ENCODE peak calls at places on chromosomes 2 and 18, in nine cellular contexts. U is fibroblast of mammary gland; A is NCI-H2227 treated with DMSO at 0.1 percent for 48 hours; P is Daoy; V is 8988T; Q is GM19239; N is activated naive CD4-positive, alpha-beta T cell; G is stimulated activated CD8-positive, alpha-beta memory T cell treated with anti-CD3 and anti-CD28 coated beads, Interleukin-15, amount 100 ng/mL, for 4 hours; F is C1 segment of cervical spinal cord. B is an unnamed sample.

GRCh38 chr2:231355802-231356473 is 39.6 kb upstream of the B3GNT7 start:
- DNase-seq in U (no peak), A (no peak), P (no peak), V (no peak), Q (no peak), N (no peak), G (no peak), F (no peak), B (no peak)

GRCh38 chr2:222919841-222920609 is 59.2 kb downstream of the ACSL3 start:
- DNase-seq in U (peak; percentile 97), A (no peak), P (peak; percentile 81), V (no peak), Q (no peak), N (no peak), G (no peak), F (no peak), B (no peak)

GRCh38 chr2:240832205-240832727 is 12.2 kb upstream of the KIF1A start:
- DNase-seq in U (peak; percentile 84), A (peak; percentile 93), P (peak; percentile 96), V (peak; percentile 94), Q (peak; percentile 93), N (peak; percentile 95), G (peak; percentile 92), F (peak; percentile 86), B (peak; percentile 94)

GRCh38 chr2:192498747-192499146 is 304.0 kb upstream of the TMEFF2 start:
- DNase-seq in U (no peak), A (no peak), P (no peak), V (no peak), Q (no peak), N (no peak), G (no peak), F (no peak), B (no peak)

GRCh38 chr18:9673296-9674251 is 34.5 kb upstream of the RAB31 start:
- DNase-seq in U (peak; percentile 81), A (no peak), P (peak; percentile 27), V (no peak), Q (peak; percentile 92), N (no peak), G (no peak), F (peak; percentile 2), B (peak; percentile 56)

GRCh38 chr2:4579977-4580376 is 876.6 kb downstream of the DCDC2C start:
- DNase-seq in U (no peak), A (no peak), P (no peak), V (no peak), Q (no peak), N (no peak), G (no peak), F (no peak), B (no peak)

GRCh38 chr18:37612519-37612918 is 46.9 kb upstream of the CELF4 start:
- DNase-seq in U (no peak), A (no peak), P (no peak), V (no peak), Q (no peak), N (no peak), G (no peak), F (no peak), B (no peak)

GRCh38 chr18:58103339-58103930 is 59.4 kb downstream of the NEDD4L start:
- DNase-seq in U (peak; percentile 5), A (no peak), P (no peak), V (no peak), Q (no peak), N (no peak), G (no peak), F (no peak), B (no peak)

GRCh38 chr18:29271496-29271895 is 1094.6 kb upstream of the CDH2 start:
- DNase-seq in U (peak; percentile 54), A (no peak), P (peak; percentile 17), V (no peak), Q (no peak), N (no peak), G (no peak), F (no peak), B (no peak)